ENCODE peak calls at places on chromosomes 12 and 14, in eight cellular contexts. X, R, L, F, I, G, J and M are unnamed samples.

GRCh38 chr14:58815046-58815701 is 177.4 kb downstream of the DACT1 start:
- DNase-seq in I (no peak), X (no peak), F (no peak), R (peak; percentile 77), J (no peak), G (no peak), L (no peak), M (no peak)

GRCh38 chr12:47773858-47774580 is 981 bp downstream of the SLC48A1 start:
- DNase-seq in I (no peak), F (no peak), G (no peak), R (no peak), X (no peak), J (no peak), L (no peak), M (no peak)

GRCh38 chr14:60357551-60357930 is 108.5 kb downstream of the PPM1A start:
- DNase-seq in G (no peak), J (no peak), F (no peak), X (no peak), R (no peak), I (no peak), L (no peak), M (no peak)

GRCh38 chr12:102474438-102475064 is 5.8 kb downstream of the IGF1 start:
- DNase-seq in J (no peak), F (no peak), G (no peak), R (no peak), L (peak; percentile 82), I (no peak), X (no peak), M (no peak)

GRCh38 chr14:77238996-77239395 is 32.0 kb downstream of the NGB start:
- DNase-seq in R (no peak), L (no peak), G (no peak), I (no peak), X (no peak), J (no peak), F (no peak), M (no peak)

GRCh38 chr12:39764944-39765560 is 145.4 kb upstream of the ABCD2 start:
- DNase-seq in I (peak; percentile 33), F (no peak), G (peak; percentile 44), X (no peak), J (no peak), R (peak; percentile 59), L (peak; percentile 6), M (no peak)

GRCh38 chr12:54596526-54596946 is 8.1 kb upstream of the PPP1R1A start:
- DNase-seq in R (peak; percentile 81), I (peak; percentile 53), L (peak; percentile 47), F (peak; percentile 60), J (peak; percentile 82), G (peak; percentile 92), X (no peak), M (peak; percentile 64)

GRCh38 chr14:22803575-22803974 is 11.7 kb downstream of the SLC7A7 start:
- DNase-seq in J (no peak), L (no peak), R (no peak), X (peak; percentile 60), F (no peak), I (no peak), G (no peak), M (no peak)

GRCh38 chr12:121620328-121620891 is 5.9 kb upstream of the ORAI1 start:
- DNase-seq in F (no peak), G (no peak), I (no peak), J (no peak), R (no peak), X (no peak), L (no peak), M (no peak)

GRCh38 chr14:66076166-66076565 is 410.0 kb upstream of the CCDC196 start:
- DNase-seq in G (peak; percentile 59), L (no peak), R (peak; percentile 8), X (no peak), F (no peak), J (no peak), I (no peak), M (no peak)

GRCh38 chr12:47782372-47782770 is 9.3 kb downstream of the SLC48A1 start:
- DNase-seq in I (no peak), G (no peak), F (no peak), J (no peak), X (no peak), R (peak; percentile 38), L (no peak), M (no peak)

GRCh38 chr14:95146079-95146771 is 11.1 kb downstream of the DICER1 start:
- DNase-seq in X (no peak), L (no peak), I (no peak), G (no peak), J (no peak), R (no peak), F (peak; percentile 73), M (peak; percentile 73)